ENCODE peak calls at places on chromosome 6, in seven cellular contexts. P is SK-N-SH, B is stomach, T is upper lobe of left lung, H is HepG2, O is ovary, Q is tibial nerve. C is an unnamed sample.

GRCh38 chr6:160333841-160334240 is 14.3 kb upstream of the SLC22A3 start:
- DNase-seq in H (no peak), B (no peak), Q (no peak), T (no peak), P (no peak), O (no peak), C (no peak)

GRCh38 chr6:109302176-109302575 is 80.1 kb downstream of the CD164 start:
- DNase-seq in T (no peak), Q (no peak), B (no peak), O (no peak), P (no peak), H (no peak), C (no peak)

GRCh38 chr6:39040080-39040673 is 8.4 kb upstream of the GLP1R start:
- DNase-seq in H (no peak), P (no peak), T (peak; percentile 9), O (no peak), B (no peak), Q (no peak), C (no peak)

GRCh38 chr6:120198033-120198432 is 848.5 kb upstream of the MAN1A1 start:
- DNase-seq in P (peak; percentile 0), O (no peak), Q (no peak), T (no peak), B (no peak), H (peak; percentile 59), C (no peak)

GRCh38 chr6:167714166-167714565 is 112.5 kb upstream of the AFDN start:
- DNase-seq in P (no peak), T (no peak), Q (no peak), H (no peak), B (no peak), O (no peak), C (no peak)

GRCh38 chr6:126307859-126308258 is 32.1 kb upstream of the CENPW start:
- DNase-seq in O (no peak), P (peak; percentile 9), H (no peak), T (no peak), B (no peak), Q (no peak), C (no peak)

GRCh38 chr6:151098166-151098565 is 141.6 kb upstream of the AKAP12 start:
- DNase-seq in H (no peak), Q (no peak), B (no peak), O (no peak), T (no peak), P (no peak), C (no peak)

GRCh38 chr6:47661960-47662359 is 36.4 kb upstream of the ADGRF4 start:
- DNase-seq in P (no peak), T (no peak), O (no peak), B (no peak), H (no peak), Q (no peak), C (no peak)

GRCh38 chr6:136683209-136683941 is 108.9 kb downstream of the MAP3K5 start:
- DNase-seq in H (no peak), Q (no peak), O (peak; percentile 27), P (no peak), T (no peak), B (no peak), C (no peak)

GRCh38 chr6:72761767-72762166 is 139.9 kb downstream of the KCNQ5 start:
- DNase-seq in P (peak; percentile 8), O (no peak), Q (no peak), T (no peak), B (no peak), H (no peak), C (no peak)

GRCh38 chr6:158185729-158186456 is 17.7 kb downstream of the GTF2H5 start:
- DNase-seq in H (no peak), T (no peak), P (no peak), B (no peak), Q (no peak), O (no peak), C (no peak)

GRCh38 chr6:1834641-1835516 is 225.2 kb downstream of the FOXC1 start:
- DNase-seq in H (no peak), P (no peak), B (no peak), T (no peak), Q (no peak), O (no peak), C (no peak)

GRCh38 chr6:28537065-28537464 is 11.4 kb downstream of the GPX5 start:
- DNase-seq in H (no peak), B (no peak), T (no peak), P (peak; percentile 28), Q (no peak), O (no peak), C (no peak)

GRCh38 chr6:63764318-63764916 is 128.8 kb downstream of the PHF3 start:
- DNase-seq in P (no peak), T (no peak), Q (no peak), O (no peak), B (no peak), H (peak; percentile 65), C (no peak)

GRCh38 chr6:82337688-82338257 is 25.8 kb upstream of the TPBG start:
- DNase-seq in H (no peak), P (no peak), B (no peak), Q (no peak), T (no peak), O (no peak), C (no peak)

GRCh38 chr6:29016559-29017427 is 11.7 kb upstream of the ZNF311 start:
- DNase-seq in B (peak; percentile 88), T (peak; percentile 79), Q (peak; percentile 96), P (peak; percentile 72), O (peak; percentile 84), H (peak; percentile 80), C (peak; percentile 88)

GRCh38 chr6:105680131-105680530 is 277.2 kb upstream of the PREP start:
- DNase-seq in B (no peak), O (no peak), P (no peak), T (no peak), H (no peak), Q (no peak), C (no peak)

GRCh38 chr6:74222768-74223321 is 526.8 kb downstream of the CD109 start:
- DNase-seq in Q (no peak), B (no peak), P (no peak), H (no peak), T (no peak), O (no peak), C (no peak)

GRCh38 chr6:139519571-139520031 is 145.2 kb upstream of the CITED2 start:
- DNase-seq in P (no peak), Q (no peak), B (no peak), T (no peak), O (no peak), H (no peak), C (no peak)

GRCh38 chr6:142478117-142478516 is 176.3 kb downstream of the ADGRG6 start:
- DNase-seq in Q (no peak), T (peak; percentile 23), P (no peak), H (peak; percentile 46), O (no peak), B (no peak), C (no peak)

GRCh38 chr6:29255530-29255929 is 46.0 kb upstream of the OR14J1 start:
- DNase-seq in B (no peak), P (no peak), H (no peak), O (no peak), T (no peak), Q (no peak), C (no peak)

DNA sequence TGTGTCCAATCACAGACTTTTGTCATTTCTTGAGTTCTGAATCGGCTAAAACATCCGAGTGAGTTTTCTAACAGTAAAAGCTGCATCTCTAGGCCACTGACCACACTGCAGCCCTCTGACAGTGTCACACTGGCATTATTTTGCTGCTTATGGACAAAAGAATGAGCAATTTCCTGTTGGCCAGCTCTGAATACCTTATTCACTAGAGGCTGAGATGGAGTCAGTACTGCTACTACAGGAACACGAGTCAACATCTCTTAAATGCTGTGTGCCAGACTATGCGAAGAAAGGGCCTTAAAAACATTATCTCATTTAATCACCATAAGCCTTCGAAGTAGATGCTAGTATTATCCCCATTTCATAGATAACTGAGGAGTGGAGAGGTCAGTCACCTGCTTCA is 42.5 kb upstream of the IPCEF1 start:
- DNase-seq in O (no peak), T (no peak), B (no peak), P (no peak), H (no peak), Q (no peak), C (no peak)
- H3K27ac ChIP-seq in O (no peak overlapping the region), T (no peak overlapping the region), B (no peak overlapping the region), P (no peak overlapping the region), H (no peak overlapping the region), Q (peak overlapping the region; percentile 91), C (no peak overlapping the region)

GRCh38 chr6:122495612-122496011 is 24.0 kb upstream of the SERINC1 start:
- DNase-seq in T (no peak), P (no peak), B (no peak), Q (no peak), O (no peak), H (no peak), C (no peak)
- H3K4me3 ChIP-seq in T (no peak overlapping the region), P (no peak overlapping the region), B (no peak overlapping the region), Q (no peak overlapping the region), O (no peak overlapping the region), H (no peak overlapping the region), C (no peak overlapping the region)

GRCh38 chr6:17907467-17908229 is 79.8 kb downstream of the KIF13A start:
- DNase-seq in O (peak; percentile 26), Q (peak; percentile 89), H (peak; percentile 52), B (peak; percentile 63), T (peak; percentile 91), P (no peak), C (peak; percentile 61)
- TF ChIP-seq EP300 in O (peak; percentile 10), Q (peak; percentile 90), H (peak; percentile 44), B (peak; percentile 11), T (no peak), P (peak; percentile 62), C (no peak)

DNA sequence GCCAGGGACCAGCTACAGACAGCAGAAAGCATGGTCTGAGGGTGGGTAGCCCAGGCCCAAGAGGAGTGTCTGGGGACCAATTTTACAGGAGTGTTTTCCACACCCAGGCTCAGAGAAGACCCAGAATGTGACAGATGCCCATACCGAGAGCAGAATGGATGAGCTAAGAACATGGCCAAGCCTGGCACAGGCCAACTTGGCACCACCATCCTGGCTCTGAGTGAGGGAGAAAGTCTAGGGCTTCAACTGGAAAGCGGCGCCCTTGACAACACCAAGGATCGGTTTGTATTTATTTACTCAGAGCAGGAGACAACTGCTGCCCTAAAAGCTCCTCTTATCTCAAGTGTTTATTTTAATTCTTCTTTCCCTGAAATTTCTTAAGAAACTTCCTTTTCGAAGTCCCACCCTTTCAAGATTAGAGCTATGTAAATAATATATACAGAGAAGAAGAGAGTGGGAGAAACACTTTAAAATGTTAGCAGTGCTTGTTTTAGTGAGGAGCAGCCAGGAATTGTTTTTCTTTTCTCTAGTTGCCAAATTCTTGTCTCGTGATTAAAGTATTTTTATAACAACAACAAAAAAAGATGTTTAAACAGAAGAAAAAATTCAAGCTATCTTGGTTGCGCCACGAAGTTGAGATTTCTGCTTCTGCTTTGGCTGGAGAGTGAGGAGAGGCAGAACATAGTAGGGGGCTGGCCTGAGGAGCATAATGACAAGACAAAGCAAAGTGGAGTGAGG is 16.2 kb downstream of the TNXB start:
- DNase-seq in O (peak; percentile 68), T (no peak), Q (no peak), P (no peak), B (no peak), H (no peak), C (no peak)
- H3K27ac ChIP-seq in O (peak overlapping the region; percentile 72), T (peak overlapping the region; percentile 63), Q (peak overlapping the region; percentile 88), P (no peak overlapping the region), B (peak overlapping the region; percentile 64), H (no peak overlapping the region), C (peak overlapping the region; percentile 85)

GRCh38 chr6:155418017-155418749 is 37.5 kb downstream of the NOX3 start:
- DNase-seq in O (no peak), P (no peak), H (no peak), Q (peak; percentile 46), B (no peak), T (peak; percentile 32), C (peak; percentile 14)
- H3K4me3 ChIP-seq in O (no peak overlapping the region), P (no peak overlapping the region), H (no peak overlapping the region), Q (no peak overlapping the region), B (no peak overlapping the region), T (no peak overlapping the region), C (no peak overlapping the region)

GRCh38 chr6:6825153-6825847 is 236.8 kb downstream of the LY86 start:
- DNase-seq in P (no peak), O (no peak), T (no peak), B (peak; percentile 47), Q (no peak), H (no peak), C (peak; percentile 38)
- TF ChIP-seq EP300 in P (no peak), O (no peak), T (no peak), B (no peak), Q (no peak), H (no peak), C (no peak)